ENCODE peak calls at places on chromosome 4, in seven cellular contexts. Q is choroid plexus epithelial cell, O is sigmoid colon, W is pancreas, B is mucosa of descending colon, H is cardiac fibroblast, D is RWPE1. L is an unnamed sample.
A peak's percentile ranks its signal among the peaks of the same experiment; 100 is the strongest.

GRCh38 chr4:52507774-52508173 is 151.3 kb downstream of the USP46 start:
- DNase-seq in Q (peak; percentile 34), O (no peak), W (no peak), B (no peak), H (no peak), D (no peak), L (no peak)

GRCh38 chr4:9804918-9805317 is 23.5 kb downstream of the DRD5 start:
- DNase-seq in Q (peak; percentile 12), O (no peak), W (no peak), B (no peak), H (no peak), D (no peak), L (no peak)

GRCh38 chr4:177802665-177803064 is 360.4 kb upstream of the AGA start:
- DNase-seq in Q (no peak), O (no peak), W (no peak), B (no peak), H (no peak), D (no peak), L (no peak)

GRCh38 chr4:186657766-186658165 is 65.9 kb downstream of the FAT1 start:
- DNase-seq in Q (peak; percentile 16), O (no peak), W (no peak), B (no peak), H (peak; percentile 56), D (peak; percentile 20), L (no peak)

GRCh38 chr4:26175016-26175786 is 145.6 kb upstream of the RBPJ start:
- DNase-seq in Q (no peak), O (no peak), W (no peak), B (no peak), H (no peak), D (no peak), L (peak; percentile 44)

GRCh38 chr4:25234390-25235367 is 846 bp downstream of the PI4K2B start:
- DNase-seq in Q (peak; percentile 91), O (peak; percentile 69), W (peak; percentile 53), B (peak; percentile 51), H (peak; percentile 89), D (peak; percentile 77), L (peak; percentile 82)

GRCh38 chr4:27123050-27123768 is 262.6 kb downstream of the STIM2 start:
- DNase-seq in Q (no peak), O (no peak), W (no peak), B (peak; percentile 80), H (no peak), D (no peak), L (no peak)

GRCh38 chr4:114040319-114041116 is 61.1 kb upstream of the ARSJ start:
- DNase-seq in Q (peak; percentile 16), O (no peak), W (no peak), B (no peak), H (no peak), D (no peak), L (no peak)

GRCh38 chr4:69321153-69321729 is 41.0 kb downstream of the UGT2B28 start:
- DNase-seq in Q (no peak), O (no peak), W (peak; percentile 80), B (no peak), H (no peak), D (no peak), L (no peak)

GRCh38 chr4:171785392-171785791 is 27.8 kb upstream of the GALNTL6 start:
- DNase-seq in Q (peak; percentile 2), O (no peak), W (no peak), B (no peak), H (no peak), D (no peak), L (no peak)

GRCh38 chr4:114383055-114383454 is 215.6 kb upstream of the UGT8 start:
- DNase-seq in Q (no peak), O (no peak), W (no peak), B (no peak), H (peak; percentile 12), D (no peak), L (no peak)

GRCh38 chr4:2042207-2042946 is 16.8 kb upstream of the NAT8L start:
- DNase-seq in Q (no peak), O (no peak), W (no peak), B (peak; percentile 35), H (no peak), D (no peak), L (peak; percentile 86)

GRCh38 chr4:87262886-87263285 is 42.5 kb upstream of the KLHL8 start:
- DNase-seq in Q (no peak), O (no peak), W (no peak), B (no peak), H (no peak), D (no peak), L (no peak)

GRCh38 chr4:164011791-164012190 is 517.3 kb downstream of the TMA16 start:
- DNase-seq in Q (no peak), O (no peak), W (no peak), B (no peak), H (no peak), D (no peak), L (no peak)

GRCh38 chr4:102500371-102501175 is 586 bp upstream of the NFKB1 start:
- DNase-seq in Q (peak; percentile 47), O (peak; percentile 78), W (peak; percentile 61), B (peak; percentile 66), H (peak; percentile 59), D (peak; percentile 39), L (peak; percentile 25)

GRCh38 chr4:38670061-38670894 is 6.3 kb downstream of the KLF3 start:
- DNase-seq in Q (no peak), O (no peak), W (no peak), B (no peak), H (no peak), D (no peak), L (no peak)

GRCh38 chr4:149371021-149371420 is 444.6 kb downstream of the IQCM start:
- DNase-seq in Q (peak; percentile 83), O (no peak), W (no peak), B (peak; percentile 19), H (peak; percentile 81), D (peak; percentile 56), L (peak; percentile 30)

GRCh38 chr4:137819964-137820383 is 287.7 kb upstream of the PCDH18 start:
- DNase-seq in Q (peak; percentile 83), O (no peak), W (no peak), B (peak; percentile 8), H (peak; percentile 78), D (peak; percentile 43), L (peak; percentile 9)

GRCh38 chr4:84750260-84750955 is 167.5 kb downstream of the CDS1 start:
- DNase-seq in Q (peak; percentile 80), O (no peak), W (no peak), B (no peak), H (peak; percentile 74), D (peak; percentile 39), L (peak; percentile 40)

GRCh38 chr4:69823481-69824186 is 36.3 kb downstream of the SULT1E1 start:
- DNase-seq in Q (peak; percentile 81), O (no peak), W (peak; percentile 70), B (peak; percentile 88), H (peak; percentile 53), D (peak; percentile 28), L (no peak)

GRCh38 chr4:55545133-55545532 is 1.6 kb downstream of the CLOCK start:
- DNase-seq in Q (peak; percentile 45), O (no peak), W (no peak), B (no peak), H (peak; percentile 27), D (no peak), L (no peak)

GRCh38 chr4:76430519-76431388 is 4.3 kb upstream of the SHROOM3 start:
- DNase-seq in Q (peak; percentile 73), O (no peak), W (no peak), B (peak; percentile 47), H (peak; percentile 77), D (peak; percentile 63), L (peak; percentile 65)

GRCh38 chr4:78020677-78021076 is 36.4 kb upstream of the FRAS1 start:
- DNase-seq in Q (no peak), O (no peak), W (no peak), B (no peak), H (no peak), D (no peak), L (no peak)

GRCh38 chr4:78019494-78019893 is 37.6 kb upstream of the FRAS1 start:
- DNase-seq in Q (no peak), O (no peak), W (no peak), B (no peak), H (no peak), D (no peak), L (no peak)

GRCh38 chr4:78022517-78022916 is 34.6 kb upstream of the FRAS1 start:
- DNase-seq in Q (no peak), O (no peak), W (no peak), B (no peak), H (no peak), D (no peak), L (no peak)

GRCh38 chr4:78014889-78015886 is 41.9 kb upstream of the FRAS1 start:
- DNase-seq in Q (no peak), O (no peak), W (no peak), B (no peak), H (no peak), D (no peak), L (no peak)

GRCh38 chr4:78018271-78019049 is 38.7 kb upstream of the FRAS1 start:
- DNase-seq in Q (no peak), O (no peak), W (no peak), B (no peak), H (no peak), D (no peak), L (no peak)
- TF ChIP-seq CTCF in Q (no peak), O (no peak), W (no peak), B (no peak), H (no peak), D (no peak), L (no peak)

GRCh38 chr4:169045862-169046584 is 36.0 kb upstream of the CBR4 start:
- DNase-seq in Q (peak; percentile 18), O (no peak), W (no peak), B (no peak), H (no peak), D (no peak), L (no peak)
- TF ChIP-seq CTCF in Q (peak; percentile 43), O (no peak), W (no peak), B (no peak), H (no peak), D (no peak), L (no peak)

DNA sequence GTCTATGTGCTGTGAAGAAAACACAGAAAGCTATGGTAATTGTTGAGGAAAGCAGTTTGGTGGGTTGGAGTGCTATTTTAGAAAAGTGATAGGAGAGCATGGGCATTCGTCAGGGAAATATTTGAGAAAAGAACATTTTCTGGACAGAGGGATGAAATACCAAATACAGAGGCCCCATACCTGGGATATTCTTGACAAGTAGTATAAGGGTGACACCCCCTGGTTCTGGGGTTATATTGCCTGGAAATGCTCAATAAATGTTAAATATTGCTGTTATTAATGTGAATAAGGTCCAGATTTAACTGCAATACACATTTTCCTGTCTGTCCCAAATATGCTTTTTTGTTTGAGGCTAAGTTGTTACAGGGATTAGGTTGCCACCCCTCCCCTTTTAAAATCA is 42.9 kb downstream of the WWC2 start:
- DNase-seq in Q (no peak), O (no peak), W (no peak), B (no peak), H (no peak), D (no peak), L (no peak)
- TF ChIP-seq CTCF in Q (peak; percentile 2), O (no peak), W (no peak), B (no peak), H (no peak), D (no peak), L (no peak)

DNA sequence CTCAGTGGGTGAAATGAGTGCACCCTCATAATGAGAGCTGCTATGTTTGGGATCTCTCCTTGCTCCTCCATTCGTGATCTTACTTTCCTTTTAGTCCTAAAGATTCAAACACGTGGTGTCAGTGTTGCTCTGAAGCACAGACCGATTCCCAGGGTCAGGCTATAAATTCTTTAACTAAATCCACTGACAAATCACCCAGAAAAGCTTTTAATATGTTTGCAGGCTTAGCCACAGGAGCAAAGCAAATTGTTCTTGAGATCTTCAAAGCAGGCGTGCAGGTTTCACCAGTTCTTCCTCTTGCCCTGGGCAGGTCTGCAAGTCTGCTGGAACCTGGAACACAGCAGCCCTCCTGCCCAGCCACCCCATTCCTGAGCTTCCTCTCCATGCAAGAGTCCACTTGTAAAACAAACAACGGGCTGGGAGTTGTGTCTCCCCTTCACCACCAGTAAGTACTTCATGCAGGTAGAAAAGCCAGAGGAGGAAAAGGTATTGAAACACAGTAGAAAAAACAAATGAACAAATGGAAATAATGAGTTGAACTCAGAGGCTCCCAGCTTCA is 70.1 kb upstream of the ENPP6 start:
- DNase-seq in Q (peak; percentile 86), O (no peak), W (no peak), B (peak; percentile 61), H (peak; percentile 66), D (peak; percentile 17), L (no peak)
- TF ChIP-seq CTCF in Q (peak; percentile 57), O (peak; percentile 30), W (no peak), B (no peak), H (no peak), D (no peak), L (no peak)

L was measured in GM20000.